ENCODE peak calls at places on chromosomes 3 and 15, in four cellular contexts. W, E, R and P are unnamed samples.

GRCh38 chr3:71341721-71342120 is 241.8 kb downstream of the FOXP1 start:
- DNase-seq in W (no peak), E (no peak), R (no peak), P (peak; percentile 83)

GRCh38 chr3:15636028-15636709 is 34.6 kb downstream of the BTD start:
- DNase-seq in W (no peak), E (no peak), R (no peak), P (peak; percentile 96)

GRCh38 chr15:29805043-29805707 is 17.1 kb downstream of the TJP1 start:
- DNase-seq in W (no peak), E (no peak), R (no peak), P (peak; percentile 90)

GRCh38 chr15:48510976-48511375 is 134.5 kb downstream of the FBN1 start:
- DNase-seq in W (no peak), E (no peak), R (no peak), P (peak; percentile 53)

GRCh38 chr3:132421832-132422231 is 4.5 kb downstream of the DNAJC13 start:
- DNase-seq in W (no peak), E (no peak), R (no peak), P (peak; percentile 46)

GRCh38 chr3:128280466-128281455 is 127.5 kb downstream of the EEFSEC start:
- DNase-seq in W (no peak), E (no peak), R (no peak), P (no peak)

GRCh38 chr3:51535146-51536019 is 3.1 kb upstream of the RAD54L2 start:
- DNase-seq in W (no peak), E (no peak), R (no peak), P (no peak)

GRCh38 chr15:98668566-98669308 is 20.4 kb downstream of the IGF1R start:
- DNase-seq in W (no peak), E (no peak), R (no peak), P (peak; percentile 83)

GRCh38 chr3:5709704-5710103 is 522.2 kb downstream of the EDEM1 start:
- DNase-seq in W (no peak), E (no peak), R (no peak), P (no peak)

GRCh38 chr15:32029862-32030781 is at the start of gene CHRNA7:
- DNase-seq in W (peak; percentile 86), E (peak; percentile 86), R (peak; percentile 76), P (peak; percentile 10)

GRCh38 chr3:36843065-36844051 is 79.0 kb upstream of the DCLK3 start:
- DNase-seq in W (no peak), E (peak; percentile 9), R (no peak), P (peak; percentile 43)

GRCh38 chr3:189305412-189305811 is 133.6 kb downstream of the TPRG1 start:
- DNase-seq in W (no peak), E (no peak), R (no peak), P (peak; percentile 1)

GRCh38 chr15:40256642-40257235 is 17.9 kb downstream of the PAK6 start:
- DNase-seq in W (no peak), E (no peak), R (no peak), P (no peak)

GRCh38 chr3:106435899-106436453 is 567.2 kb upstream of the CBLB start:
- DNase-seq in W (no peak), E (no peak), R (no peak), P (no peak)

GRCh38 chr3:12405432-12406272 is 78.6 kb upstream of the TSEN2 start:
- DNase-seq in W (peak; percentile 87), E (no peak), R (peak; percentile 81), P (peak; percentile 99)

GRCh38 chr3:13515786-13516783 is 32.8 kb upstream of the FBLN2 start:
- DNase-seq in W (no peak), E (no peak), R (no peak), P (no peak)

GRCh38 chr15:75346796-75347221 is at the start of gene NEIL1:
- DNase-seq in W (peak; percentile 74), E (peak; percentile 39), R (peak; percentile 42), P (no peak)

GRCh38 chr15:71232411-71232810 is 117.1 kb downstream of the THSD4 start:
- DNase-seq in W (no peak), E (no peak), R (no peak), P (peak; percentile 52)

GRCh38 chr3:119413603-119414280 is 49.7 kb downstream of the TMEM39A start:
- DNase-seq in W (no peak), E (peak; percentile 20), R (no peak), P (no peak)

GRCh38 chr3:153051427-153052095 is 110.5 kb upstream of the RAP2B start:
- DNase-seq in W (no peak), E (no peak), R (no peak), P (peak; percentile 87)
- H3K4me3 ChIP-seq in W (no peak overlapping the region), E (no peak overlapping the region), R (no peak overlapping the region), P (no peak overlapping the region)

DNA sequence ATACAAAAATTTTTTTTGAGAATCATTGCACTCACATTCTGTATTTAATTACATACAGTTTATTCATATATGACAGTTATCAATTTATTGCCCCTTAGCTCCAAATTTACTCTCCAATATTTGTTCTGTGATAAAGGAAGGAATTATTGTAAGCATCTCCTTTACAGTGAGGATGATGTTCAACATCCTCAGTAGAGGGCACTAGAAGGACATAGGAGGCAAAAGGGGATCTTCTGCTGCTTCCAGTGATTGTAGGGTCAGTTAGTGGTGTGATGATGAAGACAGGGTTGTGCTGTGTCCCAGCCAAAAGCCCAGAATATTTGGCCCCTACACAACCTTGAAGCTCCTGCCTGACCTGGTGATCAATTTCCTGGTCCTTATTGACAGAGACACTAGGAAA is 89.9 kb upstream of the DCBLD2 start:
- DNase-seq in W (no peak), E (no peak), R (no peak), P (no peak)
- TF ChIP-seq CTCF in W (no peak), E (no peak), R (no peak), P (peak; percentile 28)

GRCh38 chr3:69738859-69739203 is 433 bp upstream of the MITF start:
- DNase-seq in W (no peak), E (no peak), R (no peak), P (no peak)
- H3K4me3 ChIP-seq in W (peak overlapping the region; percentile 78), E (peak overlapping the region; percentile 67), R (peak overlapping the region; percentile 59), P (peak overlapping the region; percentile 88)

GRCh38 chr3:45838466-45838865 is 3.5 kb downstream of the LZTFL1 start:
- DNase-seq in W (no peak), E (no peak), R (no peak), P (no peak)

GRCh38 chr3:45826908-45827307 is 15.0 kb downstream of the LZTFL1 start:
- DNase-seq in W (no peak), E (no peak), R (no peak), P (no peak)

GRCh38 chr3:45830121-45830520 is 11.8 kb downstream of the LZTFL1 start:
- DNase-seq in W (no peak), E (no peak), R (no peak), P (no peak)

DNA sequence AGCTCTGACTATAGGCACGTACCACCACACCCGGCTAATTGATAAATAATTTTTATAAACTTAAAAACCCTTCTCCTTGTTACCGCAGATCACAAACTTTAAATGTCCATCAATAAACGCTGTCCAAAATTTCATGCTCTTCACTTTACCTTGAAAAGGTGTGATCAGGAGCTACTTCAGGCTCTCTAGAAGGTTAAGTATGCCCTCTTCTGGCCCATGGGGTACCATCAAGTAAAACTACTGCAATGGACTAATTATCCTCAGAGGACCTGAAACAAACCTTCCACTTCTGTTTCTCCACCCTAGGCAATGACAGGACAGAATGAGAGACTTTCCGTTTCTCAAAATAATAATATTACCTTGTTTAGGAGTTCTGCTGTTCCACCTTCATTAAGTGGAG is 9.2 kb downstream of the LZTFL1 start:
- DNase-seq in W (no peak), E (no peak), R (no peak), P (peak; percentile 20)
- TF ChIP-seq CTCF in W (peak; percentile 17), E (peak; percentile 37), R (no peak), P (peak; percentile 29)

DNA sequence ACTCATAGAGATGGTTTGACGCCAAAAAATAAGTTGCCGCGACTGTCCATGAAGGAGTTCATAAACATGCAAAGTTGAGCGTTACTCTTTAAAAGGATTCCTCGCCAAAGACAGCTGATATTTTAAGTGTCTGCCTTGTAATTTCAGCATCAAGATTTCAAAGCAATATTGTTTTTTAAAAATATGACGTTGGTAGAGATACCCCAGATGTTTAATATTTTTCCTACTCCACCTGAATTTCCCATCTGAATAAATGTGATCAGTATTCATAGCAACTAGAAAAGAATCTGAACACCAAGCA is 155.0 kb downstream of the TUSC7 start:
- DNase-seq in W (no peak), E (no peak), R (no peak), P (no peak)
- H3K4me3 ChIP-seq in W (peak overlapping the region; percentile 20), E (no peak overlapping the region), R (peak overlapping the region; percentile 38), P (peak overlapping the region; percentile 50)

GRCh38 chr3:108804956-108805355 is 17.6 kb upstream of the TRAT1 start:
- DNase-seq in W (no peak), E (no peak), R (no peak), P (no peak)
- TF ChIP-seq CTCF in W (no peak), E (no peak), R (no peak), P (no peak)

GRCh38 chr15:67822537-67823370 is 2.6 kb upstream of the SKOR1 start:
- DNase-seq in W (no peak), E (no peak), R (no peak), P (no peak)
- H3K4me3 ChIP-seq in W (no peak overlapping the region), E (peak overlapping the region; percentile 17), R (no peak overlapping the region), P (no peak overlapping the region)